ENCODE peak calls at places on chromosomes 4 and X, in seven cellular contexts. I, A, F, H, O, N and P are unnamed samples. For H3K36me3, the result is how much of the 10 kb centered on the place peaks cover.

GRCh38 chr4:39126256-39127095 is 55.9 kb upstream of the WDR19 start:
- DNase-seq in F (no peak), O (no peak), I (no peak), A (no peak), N (no peak), H (no peak), P (no peak)

GRCh38 chrX:40040686-40041461 is 56.9 kb downstream of the BCOR start:
- DNase-seq in N (no peak), H (no peak), A (no peak), F (no peak), O (no peak), I (no peak), P (peak)

GRCh38 chr4:123444298-123444731 is 47.7 kb downstream of the SPRY1 start:
- DNase-seq in O (no peak), N (no peak), F (no peak), I (peak), H (peak), A (peak), P (peak)

GRCh38 chrX:80812176-80812575 is 2.5 kb upstream of the BRWD3 start:
- DNase-seq in N (no peak), O (peak), F (peak), I (peak), H (no peak), A (no peak), P (peak)

GRCh38 chr4:139514382-139515059 is 41.5 kb downstream of the SETD7 start:
- DNase-seq in H (no peak), I (no peak), A (no peak), O (no peak), F (no peak), N (no peak), P (no peak)

GRCh38 chrX:113260474-113260873 is 419.8 kb upstream of the AMOT start:
- DNase-seq in A (no peak), N (no peak), O (no peak), F (no peak), I (no peak), H (no peak), P (no peak)

GRCh38 chrX:15815779-15816452 is 25.6 kb downstream of the ZRSR2 start:
- DNase-seq in A (no peak), H (no peak), I (peak), O (no peak), F (no peak), N (no peak), P (no peak)

GRCh38 chrX:148049441-148049840 is 68.3 kb downstream of the FMR1NB start:
- DNase-seq in I (no peak), H (no peak), O (no peak), N (no peak), A (no peak), F (no peak), P (no peak)

GRCh38 chr4:8465615-8466611 is 25.3 kb downstream of the TRMT44 start:
- DNase-seq in F (no peak), N (no peak), O (no peak), A (no peak), H (no peak), I (no peak), P (no peak)

GRCh38 chrX:147602297-147602696 is 309.4 kb upstream of the FMR1 start:
- DNase-seq in A (no peak), H (no peak), O (no peak), N (no peak), F (no peak), I (no peak), P (no peak)

GRCh38 chr4:48670587-48670986 is 109.5 kb downstream of the FRYL start:
- DNase-seq in N (no peak), F (no peak), O (no peak), I (no peak), H (no peak), A (no peak), P (no peak)
- H3K36me3 ChIP-seq in N (under half), F (under half), O (under half), I (under half), H (under half), A (under half), P (under half)

DNA sequence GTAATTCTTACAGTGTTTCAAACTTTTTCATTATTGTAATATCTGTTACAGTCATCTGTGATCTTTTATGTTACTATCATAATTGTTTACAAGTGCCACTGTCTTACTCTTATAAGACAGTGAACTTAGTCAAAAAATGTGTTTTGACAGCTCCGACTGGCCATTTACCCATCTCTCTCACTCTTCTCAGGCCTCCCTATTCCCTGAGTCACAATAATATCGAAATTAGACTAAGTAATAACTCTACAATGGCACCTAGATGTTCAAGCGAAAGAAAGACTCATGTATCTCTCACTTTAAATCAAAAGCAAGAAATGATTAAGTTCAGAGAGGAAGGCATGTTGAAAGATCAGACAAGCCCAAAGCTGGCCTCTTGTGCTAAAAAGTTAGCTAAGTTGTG is 184.2 kb downstream of the CDS1 start:
- DNase-seq in I (no peak), H (no peak), N (no peak), A (no peak), O (no peak), F (no peak), P (no peak)
- H3K36me3 ChIP-seq in I (under half), H (under half), N (half or more), A (under half), O (under half), F (under half), P (under half)

DNA sequence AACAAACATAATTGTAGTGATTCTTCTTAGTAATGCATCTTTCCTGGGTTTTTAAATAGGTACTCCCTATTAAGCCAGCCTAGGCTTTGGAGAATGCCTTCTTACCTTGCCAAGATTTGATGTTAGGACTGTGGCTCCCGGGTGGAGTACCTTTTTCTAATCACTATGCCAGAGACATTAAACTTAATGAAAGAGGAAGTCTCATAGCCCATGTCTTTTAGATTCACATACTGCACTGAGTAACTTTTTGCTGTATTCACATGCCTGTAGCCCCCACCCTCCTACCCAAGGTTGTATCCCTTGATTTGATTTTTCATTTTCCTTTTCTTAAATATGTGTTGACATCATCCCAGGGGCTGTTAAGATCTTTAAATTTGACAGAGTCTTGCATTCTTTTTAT is 104.2 kb upstream of the TLR2 start:
- DNase-seq in I (no peak), O (no peak), N (no peak), A (no peak), F (no peak), H (no peak), P (no peak)
- H3K36me3 ChIP-seq in I (under half), O (under half), N (under half), A (under half), F (under half), H (under half), P (under half)

DNA sequence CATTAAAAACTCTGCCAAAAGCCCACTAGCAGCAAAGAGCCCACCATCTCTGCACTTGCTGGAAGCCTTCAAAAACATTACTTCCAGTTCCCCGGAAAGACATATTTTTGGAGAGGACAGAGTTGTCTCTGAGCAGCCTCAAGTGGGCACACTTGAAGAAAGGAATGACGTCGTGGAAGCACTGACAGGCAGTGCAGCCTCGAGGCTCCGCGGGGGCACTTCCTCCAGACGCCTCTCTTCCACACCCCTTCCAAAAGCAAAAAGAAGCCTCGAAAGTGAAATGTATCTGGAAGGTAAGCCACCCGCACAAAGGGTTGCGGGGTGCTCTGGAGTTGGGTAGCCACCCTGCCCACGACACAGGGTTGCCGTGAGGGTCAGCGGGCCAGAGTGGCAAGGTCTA is 25.9 kb downstream of the OFD1 start:
- DNase-seq in F (no peak), H (no peak), N (no peak), O (no peak), A (no peak), I (no peak), P (no peak)
- H3K36me3 ChIP-seq in F (under half), H (under half), N (half or more), O (under half), A (half or more), I (under half), P (half or more)